ENCODE peak calls at places on chromosomes 11 and 22, in four cellular contexts. One of them, this sample, is unnamed. For H3K9me3, the result is how much of the 10 kb centered on the place peaks cover.

GRCh38 chr11:119110439-119110838 is 3.3 kb downstream of the C2CD2L start:
- DNase-seq in HAP-1: no peak
- DNase-seq in CD4-positive, CD25-positive, alpha-beta regulatory T cell: no peak
- DNase-seq in K562: no peak
- DNase-seq in this sample: no peak

GRCh38 chr11:15616130-15617105 is 501.7 kb downstream of the INSC start:
- DNase-seq in HAP-1: no peak
- DNase-seq in CD4-positive, CD25-positive, alpha-beta regulatory T cell: no peak
- DNase-seq in K562: no peak
- DNase-seq in this sample: peak

GRCh38 chr22:30826670-30827355 is 132.1 kb downstream of the OSBP2 start:
- DNase-seq in HAP-1: no peak
- DNase-seq in CD4-positive, CD25-positive, alpha-beta regulatory T cell: no peak
- DNase-seq in K562: no peak
- DNase-seq in this sample: no peak

GRCh38 chr11:45097721-45098493 is 48.5 kb upstream of the PRDM11 start:
- DNase-seq in HAP-1: peak
- DNase-seq in CD4-positive, CD25-positive, alpha-beta regulatory T cell: peak
- DNase-seq in K562: peak
- DNase-seq in this sample: peak

GRCh38 chr11:129286813-129287212 is 88.8 kb upstream of the BARX2 start:
- DNase-seq in HAP-1: no peak
- DNase-seq in CD4-positive, CD25-positive, alpha-beta regulatory T cell: no peak
- DNase-seq in K562: no peak
- DNase-seq in this sample: no peak

GRCh38 chr22:44544523-44545433 is 46.7 kb upstream of the RTL6 start:
- DNase-seq in HAP-1: no peak
- DNase-seq in CD4-positive, CD25-positive, alpha-beta regulatory T cell: no peak
- DNase-seq in K562: no peak
- DNase-seq in this sample: no peak

GRCh38 chr11:119062779-119063178 is 4.8 kb upstream of the VPS11 start:
- DNase-seq in HAP-1: no peak
- DNase-seq in CD4-positive, CD25-positive, alpha-beta regulatory T cell: no peak
- DNase-seq in K562: peak
- DNase-seq in this sample: no peak

GRCh38 chr11:8080674-8081590 is at the start of gene TUB:
- DNase-seq in HAP-1: peak
- DNase-seq in CD4-positive, CD25-positive, alpha-beta regulatory T cell: no peak
- DNase-seq in K562: no peak
- DNase-seq in this sample: peak

GRCh38 chr11:60378359-60378758 is at the start of gene MS4A7:
- DNase-seq in HAP-1: no peak
- DNase-seq in CD4-positive, CD25-positive, alpha-beta regulatory T cell: peak
- DNase-seq in K562: no peak
- DNase-seq in this sample: no peak

GRCh38 chr11:33953289-33953688 is 61.4 kb upstream of the LMO2 start:
- DNase-seq in HAP-1: no peak
- DNase-seq in CD4-positive, CD25-positive, alpha-beta regulatory T cell: no peak
- DNase-seq in K562: no peak
- DNase-seq in this sample: peak

GRCh38 chr11:59358595-59358994 is at the start of gene OR5AN1:
- DNase-seq in HAP-1: no peak
- DNase-seq in CD4-positive, CD25-positive, alpha-beta regulatory T cell: no peak
- DNase-seq in K562: no peak
- DNase-seq in this sample: no peak

GRCh38 chr11:70036971-70037882 is 40.9 kb upstream of the ANO1 start:
- DNase-seq in HAP-1: no peak
- DNase-seq in CD4-positive, CD25-positive, alpha-beta regulatory T cell: no peak
- DNase-seq in K562: no peak
- DNase-seq in this sample: no peak
- H3K9me3 ChIP-seq in HAP-1: under half
- H3K9me3 ChIP-seq in CD4-positive, CD25-positive, alpha-beta regulatory T cell: under half
- H3K9me3 ChIP-seq in K562: under half
- H3K9me3 ChIP-seq in this sample: under half

GRCh38 chr22:49617264-49617663 is 210.4 kb downstream of the BRD1 start:
- DNase-seq in HAP-1: no peak
- DNase-seq in CD4-positive, CD25-positive, alpha-beta regulatory T cell: no peak
- DNase-seq in K562: no peak
- DNase-seq in this sample: no peak

GRCh38 chr22:49617866-49618688 is 209.6 kb downstream of the BRD1 start:
- DNase-seq in HAP-1: no peak
- DNase-seq in CD4-positive, CD25-positive, alpha-beta regulatory T cell: no peak
- DNase-seq in K562: no peak
- DNase-seq in this sample: no peak

GRCh38 chr22:49619301-49619700 is 208.4 kb downstream of the BRD1 start:
- DNase-seq in HAP-1: no peak
- DNase-seq in CD4-positive, CD25-positive, alpha-beta regulatory T cell: no peak
- DNase-seq in K562: no peak
- DNase-seq in this sample: no peak

GRCh38 chr22:49620003-49620556 is 207.6 kb downstream of the BRD1 start:
- DNase-seq in HAP-1: no peak
- DNase-seq in CD4-positive, CD25-positive, alpha-beta regulatory T cell: no peak
- DNase-seq in K562: no peak
- DNase-seq in this sample: no peak

DNA sequence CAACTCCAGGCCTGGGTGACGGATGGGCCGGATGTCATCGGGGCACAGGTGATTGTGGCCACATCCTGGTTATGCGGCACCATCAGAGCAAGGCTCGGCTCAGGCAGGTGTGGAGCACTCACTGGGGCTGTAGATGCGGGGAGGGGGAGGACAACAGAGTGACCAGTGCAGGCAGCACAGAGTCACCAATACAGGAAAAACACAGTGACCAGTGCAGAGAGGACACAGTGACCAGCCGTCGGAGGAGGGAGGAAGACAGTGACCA is 209.1 kb downstream of the BRD1 start:
- DNase-seq in HAP-1: no peak
- DNase-seq in CD4-positive, CD25-positive, alpha-beta regulatory T cell: no peak
- DNase-seq in K562: no peak
- DNase-seq in this sample: no peak
- H3K9me3 ChIP-seq in HAP-1: under half
- H3K9me3 ChIP-seq in CD4-positive, CD25-positive, alpha-beta regulatory T cell: under half
- H3K9me3 ChIP-seq in K562: under half
- H3K9me3 ChIP-seq in this sample: under half

GRCh38 chr11:2651054-2651617 is 48.7 kb downstream of the KCNQ1OT1 start:
- DNase-seq in HAP-1: no peak
- DNase-seq in CD4-positive, CD25-positive, alpha-beta regulatory T cell: no peak
- DNase-seq in K562: no peak
- DNase-seq in this sample: no peak
- H3K9me3 ChIP-seq in HAP-1: under half
- H3K9me3 ChIP-seq in CD4-positive, CD25-positive, alpha-beta regulatory T cell: under half
- H3K9me3 ChIP-seq in K562: under half
- H3K9me3 ChIP-seq in this sample: half or more

DNA sequence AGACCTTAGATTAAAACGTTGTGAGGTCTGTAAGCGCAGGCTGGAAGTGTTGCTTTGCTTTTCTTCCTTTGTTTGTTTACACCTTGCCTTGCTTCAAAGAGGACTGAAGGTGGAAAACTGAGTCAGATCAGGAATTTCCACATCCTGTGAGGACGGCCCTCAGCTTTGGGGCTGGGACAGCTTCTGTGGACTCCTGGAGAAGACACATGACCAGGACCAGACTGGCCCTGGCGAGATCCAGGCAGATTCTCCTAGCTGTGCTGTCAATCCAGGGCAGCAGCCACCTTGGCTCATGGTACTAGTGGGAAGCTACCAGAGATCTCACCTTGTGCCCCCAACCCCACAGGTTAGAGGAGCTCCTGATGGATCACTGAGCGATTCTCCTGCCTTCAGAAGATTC is 1461.9 kb downstream of the TBC1D22A start:
- DNase-seq in HAP-1: no peak
- DNase-seq in CD4-positive, CD25-positive, alpha-beta regulatory T cell: no peak
- DNase-seq in K562: no peak
- DNase-seq in this sample: no peak
- H3K9me3 ChIP-seq in HAP-1: under half
- H3K9me3 ChIP-seq in CD4-positive, CD25-positive, alpha-beta regulatory T cell: under half
- H3K9me3 ChIP-seq in K562: under half
- H3K9me3 ChIP-seq in this sample: under half

GRCh38 chr22:49599039-49599438 is 228.6 kb downstream of the BRD1 start:
- DNase-seq in HAP-1: no peak
- DNase-seq in CD4-positive, CD25-positive, alpha-beta regulatory T cell: no peak
- DNase-seq in K562: no peak
- DNase-seq in this sample: no peak
- H3K9me3 ChIP-seq in HAP-1: under half
- H3K9me3 ChIP-seq in CD4-positive, CD25-positive, alpha-beta regulatory T cell: under half
- H3K9me3 ChIP-seq in K562: under half
- H3K9me3 ChIP-seq in this sample: under half

DNA sequence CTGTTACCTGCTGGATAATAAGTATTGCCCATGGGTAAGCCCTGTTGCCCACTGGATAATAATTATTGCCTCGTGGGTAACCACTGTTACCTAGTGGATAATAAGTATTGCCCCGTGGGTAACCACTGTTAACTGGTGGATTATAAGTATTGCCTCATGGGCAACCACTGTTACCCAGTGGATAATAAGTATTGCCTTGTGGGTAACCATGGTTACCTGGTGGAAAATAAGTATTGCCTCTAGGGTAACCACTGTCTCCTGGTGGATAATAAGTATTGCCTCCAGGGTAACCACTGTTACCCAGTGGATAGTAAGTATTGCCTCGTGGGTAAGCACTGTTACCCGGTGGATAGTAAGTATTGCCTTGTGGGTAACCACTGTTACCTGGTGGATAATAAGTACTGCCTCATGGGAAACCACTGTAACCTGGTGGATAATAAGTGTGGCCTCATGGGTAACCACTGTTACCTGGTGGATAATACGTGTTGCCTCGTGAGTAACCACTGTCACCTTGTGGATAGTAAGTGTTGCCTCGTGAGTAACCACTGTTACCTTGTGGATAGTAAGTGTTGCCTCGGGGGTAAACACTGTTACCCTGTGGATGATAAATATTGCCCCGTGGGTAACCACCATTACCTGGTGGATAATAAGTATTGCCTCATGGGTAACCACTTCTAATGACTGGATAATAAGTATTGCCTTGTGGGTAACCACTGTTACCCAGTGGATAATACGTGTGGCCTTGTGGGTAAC is 29.0 kb upstream of the NXPE4 start:
- DNase-seq in HAP-1: no peak
- DNase-seq in CD4-positive, CD25-positive, alpha-beta regulatory T cell: no peak
- DNase-seq in K562: no peak
- DNase-seq in this sample: no peak
- H3K9me3 ChIP-seq in HAP-1: under half
- H3K9me3 ChIP-seq in CD4-positive, CD25-positive, alpha-beta regulatory T cell: under half
- H3K9me3 ChIP-seq in K562: under half
- H3K9me3 ChIP-seq in this sample: under half

DNA sequence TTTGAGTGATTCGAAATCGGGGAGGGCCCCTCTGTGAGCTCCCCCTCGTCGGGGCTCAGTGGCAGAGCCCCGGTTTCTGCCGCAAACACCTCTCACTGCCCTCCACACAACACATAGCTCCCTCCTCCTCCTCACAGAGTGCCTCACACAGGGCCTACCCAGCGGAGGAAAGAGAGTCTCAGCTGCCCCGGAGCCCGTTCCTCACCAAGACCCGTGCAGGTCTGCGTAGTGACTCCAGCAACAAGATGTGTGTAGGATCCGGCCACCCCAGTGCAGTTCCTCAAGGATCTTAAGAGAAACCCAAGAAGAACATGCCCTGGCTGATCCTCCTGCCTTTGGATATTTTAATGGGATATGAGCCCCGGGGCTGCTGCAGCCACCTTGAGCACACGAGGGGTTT is 238.4 kb downstream of the BRD1 start:
- DNase-seq in HAP-1: no peak
- DNase-seq in CD4-positive, CD25-positive, alpha-beta regulatory T cell: no peak
- DNase-seq in K562: no peak
- DNase-seq in this sample: no peak
- H3K9me3 ChIP-seq in HAP-1: under half
- H3K9me3 ChIP-seq in CD4-positive, CD25-positive, alpha-beta regulatory T cell: under half
- H3K9me3 ChIP-seq in K562: under half
- H3K9me3 ChIP-seq in this sample: under half

DNA sequence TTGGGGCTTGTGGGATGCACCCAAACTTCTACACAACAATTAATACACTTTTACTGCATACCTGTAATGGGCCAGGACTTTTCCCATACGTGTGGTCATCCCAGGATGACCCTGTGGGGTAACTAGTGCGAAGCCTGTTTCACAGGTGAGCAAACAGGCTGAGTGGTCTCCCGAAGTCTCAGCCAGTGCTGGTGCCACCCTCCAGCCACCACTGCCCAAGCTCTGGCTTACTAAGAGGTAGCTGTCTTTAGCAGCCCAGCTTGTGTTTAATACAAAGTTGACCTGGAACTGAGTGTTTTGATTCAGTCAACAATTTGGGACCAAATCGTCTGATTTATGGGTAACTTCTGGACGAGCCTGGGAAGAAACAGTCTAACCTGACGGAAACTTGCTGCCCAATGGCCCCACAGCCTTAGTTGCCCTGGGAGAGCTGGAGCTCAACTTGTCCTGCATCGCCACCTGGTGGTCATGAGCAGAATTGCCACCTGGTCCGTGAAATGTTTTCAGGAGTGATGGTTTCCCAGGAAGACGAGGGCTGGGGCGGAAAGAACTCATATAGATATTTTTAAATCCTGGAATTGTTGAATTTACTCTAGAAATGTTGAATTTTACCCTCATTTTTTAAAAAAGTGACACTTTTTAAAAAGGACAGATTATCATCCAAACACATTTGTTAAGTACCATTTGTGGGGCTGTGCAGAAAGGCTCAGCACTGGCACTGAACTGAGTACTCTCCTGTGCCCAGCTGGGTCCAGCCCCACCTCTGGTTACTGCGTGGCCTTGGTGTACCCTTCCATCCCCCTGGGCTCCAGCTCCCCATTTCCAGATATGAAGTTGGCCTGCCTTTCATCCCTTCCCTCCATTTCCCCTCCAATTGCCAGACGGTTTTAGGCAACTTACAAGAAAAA is 95.5 kb upstream of the PARVA start:
- DNase-seq in HAP-1: peak
- DNase-seq in CD4-positive, CD25-positive, alpha-beta regulatory T cell: peak
- DNase-seq in K562: peak
- DNase-seq in this sample: peak
- H3K9me3 ChIP-seq in HAP-1: under half
- H3K9me3 ChIP-seq in CD4-positive, CD25-positive, alpha-beta regulatory T cell: under half
- H3K9me3 ChIP-seq in K562: under half
- H3K9me3 ChIP-seq in this sample: under half

GRCh38 chr22:47303161-47303890 is 540.9 kb downstream of the TBC1D22A start:
- DNase-seq in HAP-1: no peak
- DNase-seq in CD4-positive, CD25-positive, alpha-beta regulatory T cell: no peak
- DNase-seq in K562: no peak
- DNase-seq in this sample: no peak
- H3K9me3 ChIP-seq in HAP-1: under half
- H3K9me3 ChIP-seq in CD4-positive, CD25-positive, alpha-beta regulatory T cell: under half
- H3K9me3 ChIP-seq in K562: under half
- H3K9me3 ChIP-seq in this sample: under half

DNA sequence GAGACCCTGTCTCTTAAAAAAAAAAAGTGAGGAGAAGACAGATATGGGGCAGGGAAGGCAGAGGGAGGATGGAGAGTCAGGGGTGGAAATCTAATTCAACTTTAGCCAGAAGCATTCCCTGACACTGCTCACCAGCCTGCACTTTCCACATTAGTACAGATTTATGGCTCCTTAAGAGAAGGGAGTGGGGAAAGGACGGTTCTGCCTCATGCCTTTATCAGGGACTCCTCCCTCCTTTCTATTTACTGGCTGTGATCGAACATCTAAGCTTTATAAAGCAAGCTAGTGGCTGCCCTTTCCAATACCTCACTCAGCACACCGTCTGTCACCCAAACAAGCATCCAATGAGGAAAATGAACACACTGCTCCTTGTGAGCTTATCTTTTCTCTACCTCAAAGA is at the start of gene PATE4:
- DNase-seq in HAP-1: no peak
- DNase-seq in CD4-positive, CD25-positive, alpha-beta regulatory T cell: no peak
- DNase-seq in K562: no peak
- DNase-seq in this sample: no peak
- H3K9me3 ChIP-seq in HAP-1: under half
- H3K9me3 ChIP-seq in CD4-positive, CD25-positive, alpha-beta regulatory T cell: under half
- H3K9me3 ChIP-seq in K562: under half
- H3K9me3 ChIP-seq in this sample: under half